ENCODE peak calls at places on chromosomes 4 and X, in six cellular contexts. S is osteoblast, B is psoas muscle, D is esophagus squamous epithelium, K is transverse colon, G is aorta. F is an unnamed sample.

GRCh38 chr4:1945492-1945891 is 63.3 kb downstream of the NELFA start:
- DNase-seq in S (no peak), B (no peak), D (no peak), K (no peak), G (no peak), F (no peak)

GRCh38 chrX:48540015-48540350 is 469 bp downstream of the TBC1D25 start:
- DNase-seq in S (no peak), B (no peak), D (no peak), K (peak), G (no peak), F (no peak)

GRCh38 chrX:150696264-150696789 is 3.1 kb downstream of the MTMR1 start:
- DNase-seq in S (no peak), B (no peak), D (no peak), K (no peak), G (no peak), F (no peak)

GRCh38 chrX:109902665-109903064 is 100.2 kb upstream of the TMEM164 start:
- DNase-seq in S (no peak), B (no peak), D (no peak), K (no peak), G (no peak), F (no peak)

GRCh38 chr4:187667095-187667494 is 328.5 kb upstream of the ZFP42 start:
- DNase-seq in S (no peak), B (no peak), D (no peak), K (no peak), G (no peak), F (no peak)

GRCh38 chr4:92249541-92249940 is 54.2 kb upstream of the GRID2 start:
- DNase-seq in S (no peak), B (no peak), D (no peak), K (no peak), G (no peak), F (no peak)

GRCh38 chr4:151518359-151518758 is 109.4 kb downstream of the FHIP1A start:
- DNase-seq in S (no peak), B (no peak), D (no peak), K (no peak), G (no peak), F (no peak)

GRCh38 chr4:113540859-113541258 is 220.7 kb downstream of the CAMK2D start:
- DNase-seq in S (no peak), B (no peak), D (no peak), K (no peak), G (no peak), F (no peak)

GRCh38 chr4:164874791-164875190 is 2.2 kb upstream of the APELA start:
- DNase-seq in S (no peak), B (no peak), D (no peak), K (no peak), G (no peak), F (no peak)

GRCh38 chr4:152663203-152664066 is 16.4 kb downstream of the TMEM154 start:
- DNase-seq in S (no peak), B (no peak), D (no peak), K (no peak), G (no peak), F (no peak)

GRCh38 chr4:155107059-155107458 is 101.4 kb upstream of the NPY2R start:
- DNase-seq in S (no peak), B (no peak), D (no peak), K (no peak), G (no peak), F (no peak)

GRCh38 chrX:50072110-50072509 is 128.7 kb downstream of the AKAP4 start:
- DNase-seq in S (no peak), B (no peak), D (no peak), K (no peak), G (no peak), F (no peak)

GRCh38 chr4:118968006-118968405 is 79.4 kb downstream of the SYNPO2 start:
- DNase-seq in S (peak), B (peak), D (peak), K (peak), G (no peak), F (peak)

GRCh38 chr4:41709844-41710481 is 38.6 kb downstream of the PHOX2B start:
- DNase-seq in S (peak), B (no peak), D (no peak), K (no peak), G (no peak), F (no peak)

GRCh38 chr4:101155368-101155767 is 192.0 kb downstream of the PPP3CA start:
- DNase-seq in S (peak), B (no peak), D (no peak), K (no peak), G (no peak), F (no peak)

GRCh38 chr4:1232661-1233621 is 16.0 kb downstream of the CTBP1 start:
- DNase-seq in S (peak), B (peak), D (no peak), K (no peak), G (peak), F (no peak)

DNA sequence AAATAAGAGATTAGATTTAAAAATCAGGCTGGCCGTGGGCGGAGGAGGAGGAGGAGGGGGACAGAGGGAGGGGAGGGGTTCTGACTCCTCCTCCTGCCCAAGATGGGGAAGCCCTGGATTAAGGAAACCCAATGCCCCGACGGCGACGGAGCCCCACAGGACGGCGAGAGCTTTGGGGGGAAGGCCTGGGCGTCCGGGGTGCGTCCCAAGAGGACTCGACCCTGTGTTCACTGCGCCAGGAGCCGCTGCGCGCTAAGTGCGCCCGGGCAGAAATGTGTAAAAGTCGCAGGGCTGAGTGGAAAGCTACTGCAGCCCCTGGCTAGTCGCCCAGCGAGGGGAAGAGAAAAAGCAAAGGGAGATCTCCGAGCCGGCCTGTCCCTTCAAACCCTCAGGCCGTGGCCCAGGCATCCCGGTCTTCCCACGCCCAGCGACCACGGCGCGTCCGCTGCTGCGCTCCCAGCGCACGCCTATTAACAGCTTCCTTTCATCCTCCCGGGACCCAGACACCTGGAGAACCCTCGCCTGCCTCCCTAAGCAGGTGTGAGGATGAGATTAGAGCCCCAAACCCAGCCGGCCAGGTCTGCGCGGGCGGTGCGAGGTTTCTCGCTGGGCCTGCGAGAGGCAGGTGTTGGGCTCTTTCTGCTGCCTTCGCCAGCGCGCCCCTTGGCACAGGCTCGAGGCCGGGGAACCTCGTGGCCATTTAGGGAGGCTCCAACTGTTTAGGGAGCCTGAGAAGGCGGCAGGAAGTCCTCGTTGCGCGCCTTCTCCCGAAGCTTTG is 1.4 kb upstream of the RPS6KA3 start:
- DNase-seq in S (peak), B (peak), D (peak), K (peak), G (peak), F (peak)
- H3K27ac ChIP-seq in S (no peak), B (peak), D (peak), K (peak), G (peak), F (peak)

DNA sequence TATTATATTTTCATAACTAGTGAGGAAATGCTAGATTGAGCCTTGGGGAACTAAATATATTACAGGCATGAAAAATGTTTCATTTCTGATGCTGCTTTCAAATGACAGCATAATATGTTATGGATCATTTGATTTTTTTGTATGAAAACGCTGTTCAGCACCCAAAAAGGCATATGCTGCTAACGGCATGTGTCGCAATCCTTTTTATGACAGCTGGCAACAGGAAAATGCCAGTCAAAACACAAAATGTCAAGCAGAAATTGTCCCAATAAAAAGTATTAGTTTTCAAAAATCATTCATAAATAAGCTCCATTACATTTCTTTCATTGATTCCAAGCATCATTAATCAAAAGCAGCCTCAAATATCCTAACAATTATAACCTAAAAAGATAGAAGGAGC is 1244.5 kb downstream of the PCDH7 start:
- DNase-seq in S (no peak), B (no peak), D (no peak), K (no peak), G (no peak), F (no peak)
- H3K27ac ChIP-seq in S (no peak), B (no peak), D (no peak), K (no peak), G (no peak), F (no peak)

DNA sequence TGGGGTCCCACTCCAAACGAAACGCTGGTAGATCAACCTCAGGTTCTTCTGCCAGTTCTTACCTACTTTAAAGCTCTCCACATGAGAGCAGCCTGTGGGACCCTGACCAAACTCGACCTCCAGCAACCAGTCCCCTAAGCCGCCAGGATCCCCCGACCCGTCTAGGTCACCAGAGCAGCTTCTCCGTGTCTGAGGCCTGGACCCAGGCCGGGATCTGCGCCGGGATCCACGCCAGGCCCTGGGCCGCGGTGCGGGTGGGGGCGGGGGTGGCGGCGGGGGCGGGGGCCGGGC is 1.4 kb downstream of the USP51 start:
- DNase-seq in S (no peak), B (no peak), D (no peak), K (no peak), G (no peak), F (no peak)
- H3K27ac ChIP-seq in S (no peak), B (peak), D (peak), K (peak), G (peak), F (peak)

DNA sequence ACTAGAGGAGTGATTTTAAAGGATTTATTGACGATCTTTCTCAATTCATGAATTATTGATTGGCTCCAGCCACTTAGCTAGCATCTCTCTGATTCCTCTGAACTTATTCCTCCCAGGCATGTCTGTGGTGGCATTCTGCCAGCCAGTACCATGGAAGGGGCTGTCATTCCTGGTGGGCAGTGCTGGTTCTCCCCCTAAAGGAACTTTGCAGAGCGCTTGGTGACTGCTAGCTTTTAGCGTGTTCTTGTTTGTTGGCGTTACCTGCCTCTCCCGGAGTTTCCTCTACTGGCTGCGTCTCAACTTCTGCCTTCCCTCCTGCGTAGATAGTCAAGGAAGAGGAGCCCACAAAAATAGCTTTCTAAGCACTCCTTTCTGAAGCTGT is 19.3 kb downstream of the SRD5A3 start:
- DNase-seq in S (no peak), B (no peak), D (no peak), K (no peak), G (no peak), F (no peak)
- H3K27ac ChIP-seq in S (no peak), B (no peak), D (no peak), K (no peak), G (no peak), F (no peak)

DNA sequence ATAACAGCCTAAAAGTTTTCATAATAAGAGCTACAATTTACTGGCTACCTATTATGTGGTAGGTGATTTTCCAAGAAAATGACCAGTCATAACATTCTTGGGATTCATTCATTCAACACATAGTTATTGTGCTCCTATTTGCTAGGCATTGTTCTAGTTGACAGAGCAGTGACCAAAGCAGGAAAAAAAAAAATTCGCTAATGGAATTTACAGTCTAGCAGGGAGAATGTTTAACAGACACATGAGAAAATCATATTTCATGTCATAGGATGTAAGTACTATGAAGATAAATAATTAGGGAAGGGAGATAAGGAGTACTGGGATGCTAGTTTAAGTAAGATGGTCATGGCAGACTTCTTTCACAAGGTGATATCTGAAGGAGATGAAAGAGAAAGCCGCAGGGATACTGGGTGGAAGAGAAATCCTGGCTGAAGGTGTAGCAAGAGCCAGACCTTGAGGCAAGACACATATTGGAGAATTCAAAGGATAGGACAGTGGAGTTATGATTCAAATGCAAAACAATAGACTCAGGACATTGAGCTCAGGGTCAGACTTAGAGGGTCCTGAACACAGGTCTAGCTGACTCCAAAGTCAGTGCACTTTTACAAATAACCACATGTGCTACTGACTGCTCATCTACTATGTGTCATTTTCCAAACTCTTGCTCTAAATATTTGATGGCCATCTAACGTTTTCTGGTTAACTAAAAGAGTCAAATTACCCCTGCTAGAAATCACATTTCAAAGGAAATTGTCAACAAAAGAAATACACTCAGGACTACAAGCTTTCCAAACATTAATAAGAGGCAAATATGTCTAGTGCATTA is 20.4 kb downstream of the SPCS3 start:
- DNase-seq in S (peak), B (no peak), D (no peak), K (no peak), G (no peak), F (no peak)
- H3K27ac ChIP-seq in S (peak), B (no peak), D (no peak), K (no peak), G (no peak), F (no peak)

GRCh38 chrX:21952624-21953023 is 12.1 kb downstream of the SMS start:
- DNase-seq in S (no peak), B (no peak), D (no peak), K (no peak), G (no peak), F (no peak)
- H3K27ac ChIP-seq in S (no peak), B (no peak), D (no peak), K (no peak), G (no peak), F (no peak)

DNA sequence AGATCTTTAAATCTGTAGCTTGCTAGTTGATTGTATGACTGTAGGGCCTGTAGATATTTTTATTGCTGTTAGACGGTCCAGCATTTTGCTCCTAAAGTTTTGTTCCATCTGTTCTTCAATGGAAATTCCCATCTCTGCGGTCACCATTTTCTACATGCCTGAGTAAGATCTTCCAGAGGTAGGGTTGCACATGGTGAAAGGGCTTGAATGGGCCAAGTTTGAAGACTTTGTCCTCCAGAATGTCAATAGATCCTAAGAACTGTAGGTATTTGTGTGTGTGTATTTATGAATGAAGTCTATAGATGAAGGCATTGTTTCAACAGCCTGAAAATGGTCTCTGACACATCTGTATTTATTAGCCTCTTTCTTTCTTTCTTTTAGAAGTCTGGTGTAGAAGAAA is 22.3 kb upstream of the TAPT1 start:
- DNase-seq in S (no peak), B (no peak), D (no peak), K (no peak), G (no peak), F (no peak)
- H3K27ac ChIP-seq in S (no peak), B (no peak), D (no peak), K (no peak), G (no peak), F (no peak)